ENCODE peak calls at places on chromosomes 16 and 17, in four cellular contexts. G, O, N and E are unnamed samples.

GRCh38 chr16:50316848-50317630 is 50.7 kb downstream of the ADCY7 start:
- DNase-seq in G (no peak), O (no peak), N (no peak), E (no peak)

GRCh38 chr17:80694085-80694991 is 149.7 kb downstream of the RPTOR start:
- DNase-seq in G (no peak), O (no peak), N (no peak), E (peak; percentile 31)

GRCh38 chr17:73942668-73943415 is 260.6 kb upstream of the RPL38 start:
- DNase-seq in G (peak; percentile 40), O (no peak), N (no peak), E (no peak)

GRCh38 chr16:89052191-89052787 is 41.4 kb upstream of the ACSF3 start:
- DNase-seq in G (no peak), O (no peak), N (no peak), E (no peak)

GRCh38 chr17:48843172-48843900 is 12.5 kb downstream of the CALCOCO2 start:
- DNase-seq in G (no peak), O (no peak), N (peak; percentile 14), E (no peak)

GRCh38 chr17:74759243-74759801 is 10.9 kb downstream of the NHERF1 start:
- DNase-seq in G (peak; percentile 53), O (no peak), N (no peak), E (no peak)

GRCh38 chr17:4643676-4644075 is 2.2 kb upstream of the ALOX15 start:
- DNase-seq in G (no peak), O (no peak), N (no peak), E (no peak)

GRCh38 chr17:75128694-75129505 is 2.6 kb downstream of the NT5C start:
- DNase-seq in G (no peak), O (no peak), N (no peak), E (no peak)

GRCh38 chr16:24850289-24850931 is 4.6 kb downstream of the SLC5A11 start:
- DNase-seq in G (no peak), O (no peak), N (peak; percentile 42), E (no peak)

GRCh38 chr17:33436321-33436720 is 143.2 kb upstream of the ASIC2 start:
- DNase-seq in G (no peak), O (no peak), N (peak; percentile 8), E (no peak)

GRCh38 chr16:85381738-85382592 is 231.2 kb upstream of the GSE1 start:
- DNase-seq in G (no peak), O (no peak), N (no peak), E (no peak)

GRCh38 chr17:15341385-15341849 is at the start of gene TEKT3:
- DNase-seq in G (peak; percentile 98), O (peak; percentile 20), N (peak; percentile 59), E (peak; percentile 54)

GRCh38 chr17:41413353-41413752 is 11.0 kb downstream of the KRT37 start:
- DNase-seq in G (peak; percentile 22), O (no peak), N (no peak), E (no peak)

GRCh38 chr16:67563708-67564468 is 1.6 kb downstream of the CTCF start:
- DNase-seq in G (no peak), O (peak; percentile 57), N (peak; percentile 74), E (no peak)

GRCh38 chr16:82034981-82035612 is at the start of gene HSD17B2:
- DNase-seq in G (no peak), O (no peak), N (no peak), E (no peak)

GRCh38 chr16:21626659-21627277 is 25.6 kb downstream of the IGSF6 start:
- DNase-seq in G (no peak), O (peak; percentile 42), N (peak; percentile 97), E (no peak)

GRCh38 chr16:997440-998051 is 16.0 kb downstream of the SOX8 start:
- DNase-seq in G (peak; percentile 73), O (no peak), N (no peak), E (no peak)

GRCh38 chr17:61250335-61250890 is 149.2 kb upstream of the TBX2 start:
- DNase-seq in G (no peak), O (no peak), N (peak; percentile 53), E (no peak)

GRCh38 chr17:57276621-57277020 is 20.3 kb downstream of the MSI2 start:
- DNase-seq in G (no peak), O (no peak), N (no peak), E (no peak)

GRCh38 chr16:10282367-10282766 is 100.1 kb upstream of the GRIN2A start:
- DNase-seq in G (no peak), O (no peak), N (no peak), E (no peak)

GRCh38 chr17:61248399-61248798 is 151.2 kb upstream of the TBX2 start:
- DNase-seq in G (no peak), O (no peak), N (peak; percentile 60), E (no peak)

GRCh38 chr16:86945166-86945900 is 367.0 kb downstream of the FOXL1 start:
- DNase-seq in G (no peak), O (no peak), N (no peak), E (no peak)

GRCh38 chr17:32227910-32228309 is 37.7 kb upstream of the RHBDL3 start:
- DNase-seq in G (no peak), O (no peak), N (no peak), E (no peak)

GRCh38 chr17:28343491-28343932 is 8.0 kb downstream of the TNFAIP1 start:
- DNase-seq in G (no peak), O (no peak), N (no peak), E (no peak)

GRCh38 chr16:7714775-7715174 is 382.1 kb downstream of the RBFOX1 start:
- DNase-seq in G (no peak), O (no peak), N (no peak), E (no peak)

GRCh38 chr16:55502801-55503366 is 6.0 kb upstream of the LPCAT2 start:
- DNase-seq in G (peak; percentile 72), O (peak; percentile 91), N (peak; percentile 83), E (peak; percentile 13)

GRCh38 chr17:6477831-6478383 is 33.7 kb downstream of the PIMREG start:
- DNase-seq in G (no peak), O (no peak), N (no peak), E (no peak)

GRCh38 chr16:1097800-1098199 is 1.8 kb upstream of the C1QTNF8 start:
- DNase-seq in G (no peak), O (no peak), N (no peak), E (no peak)

GRCh38 chr17:59899099-59899498 is 6.2 kb downstream of the RPS6KB1 start:
- DNase-seq in G (no peak), O (no peak), N (no peak), E (peak; percentile 3)

GRCh38 chr17:17691468-17692263 is 10.4 kb downstream of the RAI1 start:
- DNase-seq in G (no peak), O (no peak), N (no peak), E (no peak)

GRCh38 chr16:1929105-1929504 is 10.9 kb upstream of the HS3ST6 start:
- DNase-seq in G (no peak), O (no peak), N (no peak), E (peak; percentile 24)

GRCh38 chr16:23368469-23368868 is 66.4 kb downstream of the SCNN1B start:
- DNase-seq in G (no peak), O (no peak), N (no peak), E (no peak)

GRCh38 chr16:5003211-5003610 is 30.5 kb downstream of the NAGPA start:
- DNase-seq in G (no peak), O (no peak), N (no peak), E (no peak)

GRCh38 chr17:43367588-43368242 is 31.1 kb upstream of the ARL4D start:
- DNase-seq in G (peak; percentile 67), O (peak; percentile 97), N (peak; percentile 89), E (peak; percentile 90)

GRCh38 chr16:29996773-29997250 is 771 bp downstream of the INO80E start:
- DNase-seq in G (no peak), O (no peak), N (no peak), E (no peak)

GRCh38 chr16:19898924-19899604 is 14.4 kb upstream of the GPRC5B start:
- DNase-seq in G (peak; percentile 68), O (no peak), N (peak; percentile 35), E (peak; percentile 55)